ENCODE peak calls at places on chromosomes 12 and 14, in eight cellular contexts. U, H, B, J, L, G, T and O are unnamed samples.

GRCh38 chr12:114860969-114861368 is 177.0 kb upstream of the TBX3 start:
- DNase-seq in U (no peak), H (no peak), B (no peak), J (no peak), L (no peak), G (no peak), T (no peak), O (no peak)

GRCh38 chr12:116642101-116642500 is 82.9 kb downstream of the MAP1LC3B2 start:
- DNase-seq in U (no peak), H (no peak), B (no peak), J (no peak), L (no peak), G (no peak), T (no peak), O (no peak)

GRCh38 chr12:5391638-5392037 is 40.3 kb upstream of the NTF3 start:
- DNase-seq in U (no peak), H (no peak), B (no peak), J (no peak), L (no peak), G (no peak), T (no peak), O (no peak)

GRCh38 chr14:26594756-26595545 is 2.9 kb downstream of the NOVA1 start:
- DNase-seq in U (no peak), H (no peak), B (no peak), J (no peak), L (no peak), G (no peak), T (no peak), O (no peak)

GRCh38 chr14:67704484-67705089 is 2.9 kb downstream of the RDH12 start:
- DNase-seq in U (peak; percentile 46), H (no peak), B (peak; percentile 47), J (peak; percentile 77), L (peak; percentile 10), G (no peak), T (peak; percentile 67), O (no peak)

GRCh38 chr14:70032447-70032846 is 153.2 kb downstream of the SMOC1 start:
- DNase-seq in U (no peak), H (no peak), B (no peak), J (peak; percentile 62), L (no peak), G (no peak), T (no peak), O (no peak)

GRCh38 chr14:89956294-89957009 is 725 bp downstream of the TDP1 start:
- DNase-seq in U (peak; percentile 35), H (peak; percentile 78), B (peak; percentile 73), J (no peak), L (peak; percentile 61), G (peak; percentile 83), T (peak; percentile 85), O (peak; percentile 80)

GRCh38 chr12:71938728-71939385 is at the start of gene TPH2:
- DNase-seq in U (no peak), H (peak; percentile 57), B (peak; percentile 44), J (peak; percentile 36), L (peak; percentile 5), G (no peak), T (peak; percentile 58), O (peak; percentile 63)

GRCh38 chr12:75389061-75389460 is 1.8 kb upstream of the GLIPR1L2 start:
- DNase-seq in U (no peak), H (no peak), B (no peak), J (no peak), L (no peak), G (no peak), T (no peak), O (no peak)

GRCh38 chr12:34406228-34406995 is 384.1 kb downstream of the ALG10 start:
- DNase-seq in U (no peak), H (peak; percentile 23), B (no peak), J (peak; percentile 2), L (no peak), G (peak; percentile 41), T (no peak), O (peak; percentile 43)

GRCh38 chr14:94355191-94355794 is 32.2 kb upstream of the SERPINA6 start:
- DNase-seq in U (peak; percentile 38), H (no peak), B (no peak), J (peak; percentile 67), L (no peak), G (no peak), T (peak; percentile 62), O (no peak)

GRCh38 chr12:10941916-10942607 is 3.0 kb upstream of the TAS2R14 start:
- DNase-seq in U (no peak), H (no peak), B (peak; percentile 37), J (no peak), L (no peak), G (no peak), T (no peak), O (peak; percentile 78)

GRCh38 chr14:70601162-70601561 is 707 bp upstream of the MED6 start:
- DNase-seq in U (no peak), H (no peak), B (no peak), J (no peak), L (no peak), G (no peak), T (peak; percentile 2), O (no peak)

GRCh38 chr12:13187399-13187798 is 9.1 kb upstream of the EMP1 start:
- DNase-seq in U (no peak), H (no peak), B (no peak), J (no peak), L (no peak), G (no peak), T (no peak), O (no peak)

GRCh38 chr12:66514581-66514980 is 164.3 kb downstream of the GRIP1 start:
- DNase-seq in U (no peak), H (no peak), B (no peak), J (no peak), L (no peak), G (no peak), T (no peak), O (no peak)

GRCh38 chr14:99510556-99511139 is 29.4 kb downstream of the CCNK start:
- DNase-seq in U (no peak), H (no peak), B (no peak), J (no peak), L (no peak), G (no peak), T (no peak), O (peak; percentile 75)

GRCh38 chr14:99511421-99512109 is 30.4 kb downstream of the CCNK start:
- DNase-seq in U (no peak), H (peak; percentile 61), B (no peak), J (no peak), L (no peak), G (no peak), T (peak; percentile 22), O (peak; percentile 56)

GRCh38 chr14:99513183-99513694 is 32.0 kb downstream of the CCNK start:
- DNase-seq in U (no peak), H (peak; percentile 36), B (no peak), J (no peak), L (peak; percentile 1), G (peak; percentile 63), T (no peak), O (peak; percentile 51)

GRCh38 chr14:99512571-99513182 is 31.5 kb downstream of the CCNK start:
- DNase-seq in U (no peak), H (peak; percentile 15), B (no peak), J (no peak), L (no peak), G (no peak), T (no peak), O (peak; percentile 42)

GRCh38 chr14:99512110-99512449 is 30.9 kb downstream of the CCNK start:
- DNase-seq in U (no peak), H (no peak), B (no peak), J (no peak), L (no peak), G (no peak), T (no peak), O (no peak)
- H3K36me3 ChIP-seq in U (peaks cover 12% of the 10 kb centered on the region), H (no peaks in the 10 kb centered on the region), B (no peaks in the 10 kb centered on the region), J (peaks cover 17% of the 10 kb centered on the region), L (peaks cover 37% of the 10 kb centered on the region), G (peaks cover 78% of the 10 kb centered on the region), T (peaks cover 27% of the 10 kb centered on the region), O (peaks cover 20% of the 10 kb centered on the region)

GRCh38 chr12:121819212-121819949 is 15.6 kb downstream of the SETD1B start:
- DNase-seq in U (no peak), H (no peak), B (no peak), J (no peak), L (no peak), G (no peak), T (no peak), O (no peak)

GRCh38 chr12:121816925-121817647 is 13.3 kb downstream of the SETD1B start:
- DNase-seq in U (no peak), H (peak; percentile 46), B (no peak), J (no peak), L (no peak), G (peak; percentile 53), T (no peak), O (no peak)

GRCh38 chr12:121822393-121823100 is 18.7 kb downstream of the SETD1B start:
- DNase-seq in U (no peak), H (no peak), B (no peak), J (no peak), L (no peak), G (no peak), T (no peak), O (peak; percentile 72)

GRCh38 chr12:121817648-121818043 is 13.8 kb downstream of the SETD1B start:
- DNase-seq in U (no peak), H (no peak), B (no peak), J (no peak), L (no peak), G (no peak), T (no peak), O (no peak)

DNA sequence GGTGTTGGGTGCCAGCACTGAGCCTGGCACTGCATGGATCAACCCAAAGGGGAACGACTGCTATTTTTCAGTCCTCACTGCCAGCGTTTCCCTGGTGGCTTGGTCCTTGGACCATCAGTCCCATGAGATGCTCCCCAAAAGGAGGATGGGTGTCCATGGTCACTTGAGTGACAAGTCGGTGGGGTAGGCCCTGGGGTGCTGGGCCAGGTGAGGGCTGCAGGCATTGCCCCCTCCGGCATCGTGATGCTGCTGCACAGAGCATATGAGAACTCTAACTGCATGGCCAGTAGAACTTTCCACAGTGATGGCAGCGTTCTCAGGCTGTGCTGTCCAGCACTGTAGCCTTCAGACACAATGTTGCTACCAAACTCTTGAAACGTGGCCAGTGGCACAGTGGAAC is 16.2 kb downstream of the SETD1B start:
- DNase-seq in U (no peak), H (no peak), B (no peak), J (no peak), L (no peak), G (no peak), T (no peak), O (no peak)
- H3K36me3 ChIP-seq in U (peaks cover 32% of the 10 kb centered on the region), H (peaks cover 7% of the 10 kb centered on the region), B (no peaks in the 10 kb centered on the region), J (peaks cover 31% of the 10 kb centered on the region), L (peaks cover 83% of the 10 kb centered on the region), G (peaks cover 94% of the 10 kb centered on the region), T (peaks cover 55% of the 10 kb centered on the region), O (peaks cover 45% of the 10 kb centered on the region)

GRCh38 chr12:53039851-53040250 is 10.0 kb upstream of the TNS2 start:
- DNase-seq in U (no peak), H (no peak), B (no peak), J (no peak), L (no peak), G (no peak), T (no peak), O (no peak)
- H3K36me3 ChIP-seq in U (peaks cover 9% of the 10 kb centered on the region), H (peaks cover 20% of the 10 kb centered on the region), B (peaks cover 25% of the 10 kb centered on the region), J (peaks cover 35% of the 10 kb centered on the region), L (peaks cover 52% of the 10 kb centered on the region), G (peaks cover 58% of the 10 kb centered on the region), T (peaks cover 23% of the 10 kb centered on the region), O (peaks cover 39% of the 10 kb centered on the region)

DNA sequence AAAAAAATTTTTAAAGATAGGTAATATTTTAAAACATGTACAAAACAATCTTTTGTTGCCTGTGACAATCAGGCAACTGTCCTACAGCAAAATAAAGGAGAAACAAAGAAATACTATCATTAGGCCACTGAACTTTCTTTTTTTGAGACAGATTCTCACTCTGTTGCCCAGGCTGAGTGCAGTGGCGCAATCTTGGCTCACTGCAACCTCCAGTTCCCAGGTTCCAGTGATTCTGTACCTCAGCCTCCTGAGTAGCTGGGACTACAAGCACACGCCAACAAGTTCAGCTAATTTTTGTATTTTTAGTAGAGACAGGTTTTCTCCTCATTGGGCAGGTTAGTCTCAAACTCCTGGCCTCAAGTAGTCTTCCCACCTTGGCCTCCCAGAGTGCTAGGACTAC is 16.6 kb downstream of the RPAP3 start:
- DNase-seq in U (no peak), H (no peak), B (no peak), J (no peak), L (no peak), G (no peak), T (no peak), O (no peak)
- H3K36me3 ChIP-seq in U (no peaks in the 10 kb centered on the region), H (no peaks in the 10 kb centered on the region), B (no peaks in the 10 kb centered on the region), J (no peaks in the 10 kb centered on the region), L (peaks cover 42% of the 10 kb centered on the region), G (peaks cover 35% of the 10 kb centered on the region), T (no peaks in the 10 kb centered on the region), O (peaks cover 3% of the 10 kb centered on the region)